ENCODE peak calls at places on chromosomes 2 and 18, in four cellular contexts. E, V, Z and B are unnamed samples.

GRCh38 chr2:71965530-71965929 is 182.1 kb downstream of the CYP26B1 start:
- DNase-seq in E (no peak), V (no peak), Z (no peak), B (no peak)

GRCh38 chr2:23925702-23926288 is 1.1 kb downstream of the ATAD2B start:
- DNase-seq in E (no peak), V (no peak), Z (peak), B (peak)

GRCh38 chr2:7886665-7887064 is 795.2 kb upstream of the ID2 start:
- DNase-seq in E (no peak), V (no peak), Z (no peak), B (no peak)

GRCh38 chr2:159960413-159960812 is 102.0 kb downstream of the PLA2R1 start:
- DNase-seq in E (no peak), V (no peak), Z (peak), B (peak)

GRCh38 chr2:188773075-188773474 is 201.1 kb upstream of the COL3A1 start:
- DNase-seq in E (no peak), V (no peak), Z (peak), B (peak)

GRCh38 chr18:63779386-63779785 is 4.2 kb downstream of the SERPINB7 start:
- DNase-seq in E (no peak), V (no peak), Z (no peak), B (no peak)

GRCh38 chr2:7887441-7887840 is 794.4 kb upstream of the ID2 start:
- DNase-seq in E (no peak), V (no peak), Z (no peak), B (no peak)

GRCh38 chr2:23803275-23803964 is 123.5 kb downstream of the ATAD2B start:
- DNase-seq in E (peak), V (no peak), Z (peak), B (peak)

GRCh38 chr18:36589857-36590543 is 238.8 kb downstream of the TPGS2 start:
- DNase-seq in E (no peak), V (no peak), Z (peak), B (no peak)

GRCh38 chr2:188245230-188245629 is 46.4 kb upstream of the GULP1 start:
- DNase-seq in E (no peak), V (no peak), Z (peak), B (no peak)

GRCh38 chr2:198966269-198966668 is 491.5 kb downstream of the SATB2 start:
- DNase-seq in E (no peak), V (no peak), Z (no peak), B (no peak)

GRCh38 chr2:139123795-139124194 is 343.6 kb upstream of the NXPH2 start:
- DNase-seq in E (no peak), V (no peak), Z (no peak), B (no peak)

GRCh38 chr2:213279961-213280360 is 4.3 kb upstream of the SPAG16 start:
- DNase-seq in E (no peak), V (no peak), Z (no peak), B (no peak)

GRCh38 chr2:53202063-53202462 is 565.5 kb upstream of the CHAC2 start:
- DNase-seq in E (peak), V (no peak), Z (peak), B (peak)